ENCODE peak calls at places on chromosomes 4 and X, in five cellular contexts. One of them, this sample, is unnamed.
A peak's percentile ranks its signal among the peaks of the same experiment; 100 is the strongest.

GRCh38 chrX:53794181-53794580 is 107.7 kb upstream of the HUWE1 start:
- DNase-seq in OCI-LY7: no peak
- DNase-seq in Peyer's patch: no peak
- DNase-seq in GM13977: no peak
- DNase-seq in A549: no peak
- DNase-seq in this sample: no peak

GRCh38 chr4:118032691-118033090 is 1.6 kb upstream of the NDST3 start:
- DNase-seq in OCI-LY7: no peak
- DNase-seq in Peyer's patch: no peak
- DNase-seq in GM13977: no peak
- DNase-seq in A549: peak; percentile 3
- DNase-seq in this sample: peak; percentile 10

GRCh38 chrX:2928127-2928582 is 984 bp downstream of the ARSD start:
- DNase-seq in OCI-LY7: no peak
- DNase-seq in Peyer's patch: peak; percentile 20
- DNase-seq in GM13977: no peak
- DNase-seq in A549: no peak
- DNase-seq in this sample: no peak

GRCh38 chr4:157739237-157739636 is 433.6 kb downstream of the GASK1B start:
- DNase-seq in OCI-LY7: no peak
- DNase-seq in Peyer's patch: no peak
- DNase-seq in GM13977: no peak
- DNase-seq in A549: no peak
- DNase-seq in this sample: peak; percentile 58

GRCh38 chr4:120290553-120290952 is 223.9 kb upstream of the MAD2L1 start:
- DNase-seq in OCI-LY7: no peak
- DNase-seq in Peyer's patch: no peak
- DNase-seq in GM13977: no peak
- DNase-seq in A549: no peak
- DNase-seq in this sample: no peak

GRCh38 chr4:15182600-15183222 is 180.4 kb downstream of the CPEB2 start:
- DNase-seq in OCI-LY7: no peak
- DNase-seq in Peyer's patch: no peak
- DNase-seq in GM13977: no peak
- DNase-seq in A549: no peak
- DNase-seq in this sample: peak; percentile 40

GRCh38 chr4:125316781-125317525 is 2.2 kb downstream of the FAT4 start:
- DNase-seq in OCI-LY7: no peak
- DNase-seq in Peyer's patch: no peak
- DNase-seq in GM13977: no peak
- DNase-seq in A549: peak; percentile 55
- DNase-seq in this sample: peak; percentile 44

GRCh38 chr4:155079866-155080265 is 128.6 kb upstream of the NPY2R start:
- DNase-seq in OCI-LY7: no peak
- DNase-seq in Peyer's patch: no peak
- DNase-seq in GM13977: no peak
- DNase-seq in A549: no peak
- DNase-seq in this sample: peak; percentile 51

GRCh38 chr4:123749408-123749807 is 352.8 kb downstream of the SPRY1 start:
- DNase-seq in OCI-LY7: no peak
- DNase-seq in Peyer's patch: no peak
- DNase-seq in GM13977: no peak
- DNase-seq in A549: no peak
- DNase-seq in this sample: no peak

GRCh38 chr4:42649870-42650269 is 7.0 kb downstream of the ATP8A1 start:
- DNase-seq in OCI-LY7: no peak
- DNase-seq in Peyer's patch: no peak
- DNase-seq in GM13977: no peak
- DNase-seq in A549: no peak
- DNase-seq in this sample: no peak

GRCh38 chr4:54067163-54067562 is 2.8 kb upstream of the CHIC2 start:
- DNase-seq in OCI-LY7: no peak
- DNase-seq in Peyer's patch: no peak
- DNase-seq in GM13977: no peak
- DNase-seq in A549: peak; percentile 69
- DNase-seq in this sample: peak; percentile 95

GRCh38 chr4:65450899-65451298 is 219.4 kb downstream of the EPHA5 start:
- DNase-seq in OCI-LY7: no peak
- DNase-seq in Peyer's patch: no peak
- DNase-seq in GM13977: no peak
- DNase-seq in A549: no peak
- DNase-seq in this sample: no peak

GRCh38 chrX:105299286-105299685 is 78.8 kb upstream of the TEX13A start:
- DNase-seq in OCI-LY7: no peak
- DNase-seq in Peyer's patch: no peak
- DNase-seq in GM13977: no peak
- DNase-seq in A549: no peak
- DNase-seq in this sample: no peak

GRCh38 chr4:94278777-94279176 is 63.9 kb downstream of the HPGDS start:
- DNase-seq in OCI-LY7: no peak
- DNase-seq in Peyer's patch: no peak
- DNase-seq in GM13977: no peak
- DNase-seq in A549: no peak
- DNase-seq in this sample: no peak

GRCh38 chr4:150570123-150570522 is 11.8 kb upstream of the MAB21L2 start:
- DNase-seq in OCI-LY7: no peak
- DNase-seq in Peyer's patch: no peak
- DNase-seq in GM13977: no peak
- DNase-seq in A549: no peak
- DNase-seq in this sample: no peak

GRCh38 chr4:24988776-24989175 is 42.0 kb downstream of the LGI2 start:
- DNase-seq in OCI-LY7: no peak
- DNase-seq in Peyer's patch: no peak
- DNase-seq in GM13977: peak; percentile 22
- DNase-seq in A549: peak; percentile 30
- DNase-seq in this sample: peak; percentile 62

GRCh38 chrX:33211356-33212254 is at the start of gene DMD:
- DNase-seq in OCI-LY7: no peak
- DNase-seq in Peyer's patch: no peak
- DNase-seq in GM13977: no peak
- DNase-seq in A549: no peak
- DNase-seq in this sample: peak; percentile 61

GRCh38 chr4:43843501-43843900 is 605.1 kb downstream of the KCTD8 start:
- DNase-seq in OCI-LY7: no peak
- DNase-seq in Peyer's patch: no peak
- DNase-seq in GM13977: no peak
- DNase-seq in A549: no peak
- DNase-seq in this sample: no peak
- TF ChIP-seq CTCF in OCI-LY7: no peak
- TF ChIP-seq CTCF in Peyer's patch: no peak
- TF ChIP-seq CTCF in GM13977: no peak
- TF ChIP-seq CTCF in A549: no peak
- TF ChIP-seq CTCF in this sample: no peak

GRCh38 chr4:142559986-142560385 is 286.1 kb downstream of the INPP4B start:
- DNase-seq in OCI-LY7: no peak
- DNase-seq in Peyer's patch: no peak
- DNase-seq in GM13977: no peak
- DNase-seq in A549: no peak
- DNase-seq in this sample: no peak
- TF ChIP-seq CTCF in OCI-LY7: no peak
- TF ChIP-seq CTCF in Peyer's patch: no peak
- TF ChIP-seq CTCF in GM13977: no peak
- TF ChIP-seq CTCF in A549: no peak
- TF ChIP-seq CTCF in this sample: no peak

GRCh38 chrX:131821945-131822622 is 201.0 kb upstream of the STK26 start:
- DNase-seq in OCI-LY7: no peak
- DNase-seq in Peyer's patch: peak; percentile 80
- DNase-seq in GM13977: peak; percentile 43
- DNase-seq in A549: peak; percentile 18
- DNase-seq in this sample: peak; percentile 80
- TF ChIP-seq CTCF in OCI-LY7: no peak
- TF ChIP-seq CTCF in Peyer's patch: no peak
- TF ChIP-seq CTCF in GM13977: peak; percentile 47
- TF ChIP-seq CTCF in A549: no peak
- TF ChIP-seq CTCF in this sample: peak; percentile 29

GRCh38 chr4:138946306-138946705 is 69.3 kb upstream of the NOCT start:
- DNase-seq in OCI-LY7: no peak
- DNase-seq in Peyer's patch: no peak
- DNase-seq in GM13977: no peak
- DNase-seq in A549: no peak
- DNase-seq in this sample: no peak

GRCh38 chr4:138943893-138944292 is 71.7 kb upstream of the NOCT start:
- DNase-seq in OCI-LY7: no peak
- DNase-seq in Peyer's patch: no peak
- DNase-seq in GM13977: no peak
- DNase-seq in A549: no peak
- DNase-seq in this sample: no peak

GRCh38 chr4:138945840-138946239 is 69.7 kb upstream of the NOCT start:
- DNase-seq in OCI-LY7: no peak
- DNase-seq in Peyer's patch: no peak
- DNase-seq in GM13977: no peak
- DNase-seq in A549: no peak
- DNase-seq in this sample: no peak

GRCh38 chr4:138948918-138949317 is 66.7 kb upstream of the NOCT start:
- DNase-seq in OCI-LY7: no peak
- DNase-seq in Peyer's patch: no peak
- DNase-seq in GM13977: no peak
- DNase-seq in A549: no peak
- DNase-seq in this sample: no peak

GRCh38 chr4:138945401-138945800 is 70.2 kb upstream of the NOCT start:
- DNase-seq in OCI-LY7: no peak
- DNase-seq in Peyer's patch: no peak
- DNase-seq in GM13977: no peak
- DNase-seq in A549: no peak
- DNase-seq in this sample: no peak
- TF ChIP-seq CTCF in OCI-LY7: no peak
- TF ChIP-seq CTCF in Peyer's patch: no peak
- TF ChIP-seq CTCF in GM13977: no peak
- TF ChIP-seq CTCF in A549: no peak
- TF ChIP-seq CTCF in this sample: no peak

GRCh38 chr4:36824682-36825081 is 419.9 kb upstream of the NWD2 start:
- DNase-seq in OCI-LY7: peak; percentile 0
- DNase-seq in Peyer's patch: no peak
- DNase-seq in GM13977: no peak
- DNase-seq in A549: no peak
- DNase-seq in this sample: no peak
- TF ChIP-seq CTCF in OCI-LY7: peak; percentile 49
- TF ChIP-seq CTCF in Peyer's patch: no peak
- TF ChIP-seq CTCF in GM13977: peak; percentile 27
- TF ChIP-seq CTCF in A549: no peak
- TF ChIP-seq CTCF in this sample: no peak